ENCODE peak calls at places on chromosomes 3 and 15, in five cellular contexts. One of them, this sample, is unnamed.

GRCh38 chr15:84983711-84984110 is 2.1 kb downstream of the PDE8A start:
- DNase-seq in naive B cell: no peak
- DNase-seq in thyroid gland: no peak
- DNase-seq in cardiac fibroblast: no peak
- DNase-seq in Right ventricle myocardium superior: no peak
- DNase-seq in this sample: no peak

GRCh38 chr3:52521881-52522650 is 11.6 kb downstream of the NT5DC2 start:
- DNase-seq in naive B cell: no peak
- DNase-seq in cardiac fibroblast: no peak
- DNase-seq in thyroid gland: no peak
- DNase-seq in Right ventricle myocardium superior: peak; percentile 39
- DNase-seq in this sample: no peak

GRCh38 chr3:179168933-179169332 is 20.8 kb downstream of the PIK3CA start:
- DNase-seq in Right ventricle myocardium superior: no peak
- DNase-seq in naive B cell: no peak
- DNase-seq in cardiac fibroblast: no peak
- DNase-seq in thyroid gland: no peak
- DNase-seq in this sample: no peak

GRCh38 chr3:14283821-14284438 is 105.3 kb downstream of the LSM3 start:
- DNase-seq in Right ventricle myocardium superior: no peak
- DNase-seq in naive B cell: no peak
- DNase-seq in cardiac fibroblast: no peak
- DNase-seq in thyroid gland: no peak
- DNase-seq in this sample: no peak

GRCh38 chr3:178658694-178659315 is 122.6 kb downstream of the KCNMB2 start:
- DNase-seq in thyroid gland: no peak
- DNase-seq in cardiac fibroblast: peak; percentile 5
- DNase-seq in Right ventricle myocardium superior: no peak
- DNase-seq in naive B cell: no peak
- DNase-seq in this sample: no peak

GRCh38 chr3:157585386-157585785 is 82.2 kb upstream of the VEPH1 start:
- DNase-seq in Right ventricle myocardium superior: no peak
- DNase-seq in naive B cell: no peak
- DNase-seq in thyroid gland: no peak
- DNase-seq in cardiac fibroblast: no peak
- DNase-seq in this sample: no peak

GRCh38 chr3:126126811-126127431 is 43.0 kb upstream of the SLC41A3 start:
- DNase-seq in naive B cell: no peak
- DNase-seq in thyroid gland: no peak
- DNase-seq in cardiac fibroblast: no peak
- DNase-seq in Right ventricle myocardium superior: peak; percentile 26
- DNase-seq in this sample: peak; percentile 3

GRCh38 chr3:177443469-177443868 is 246.2 kb upstream of the TBL1XR1 start:
- DNase-seq in cardiac fibroblast: peak; percentile 66
- DNase-seq in thyroid gland: peak; percentile 78
- DNase-seq in naive B cell: no peak
- DNase-seq in Right ventricle myocardium superior: no peak
- DNase-seq in this sample: no peak

GRCh38 chr3:57545636-57546268 is 1.6 kb upstream of the DNAH12 start:
- DNase-seq in naive B cell: no peak
- DNase-seq in Right ventricle myocardium superior: no peak
- DNase-seq in cardiac fibroblast: peak; percentile 46
- DNase-seq in thyroid gland: no peak
- DNase-seq in this sample: peak; percentile 33

GRCh38 chr15:25900901-25901300 is 37.8 kb upstream of the ATP10A start:
- DNase-seq in naive B cell: no peak
- DNase-seq in thyroid gland: no peak
- DNase-seq in cardiac fibroblast: peak; percentile 60
- DNase-seq in Right ventricle myocardium superior: no peak
- DNase-seq in this sample: no peak

GRCh38 chr3:18443670-18444596 is 18.8 kb upstream of the SATB1 start:
- DNase-seq in Right ventricle myocardium superior: peak; percentile 48
- DNase-seq in cardiac fibroblast: no peak
- DNase-seq in naive B cell: peak; percentile 18
- DNase-seq in thyroid gland: peak; percentile 45
- DNase-seq in this sample: peak; percentile 49

GRCh38 chr3:187188931-187189330 is 8.4 kb upstream of the RTP1 start:
- DNase-seq in Right ventricle myocardium superior: no peak
- DNase-seq in cardiac fibroblast: no peak
- DNase-seq in naive B cell: peak; percentile 51
- DNase-seq in thyroid gland: no peak
- DNase-seq in this sample: no peak

This sample was measured in body of pancreas.